ENCODE peak calls at places on chromosomes 12 and 14, in six cellular contexts. T is myocyte, O is endothelial cell, C is NCI-H748 treated with DMSO at 0.1 percent for 48 hours, D is GM20000, R is colonic mucosa. X is an unnamed sample.

GRCh38 chr12:40310201-40310600 is 85.4 kb downstream of the LRRK2 start:
- DNase-seq in T (no peak), O (no peak), C (no peak), D (no peak), R (no peak), X (no peak)

GRCh38 chr14:98259881-98260280 is 1012.1 kb downstream of the BCL11B start:
- DNase-seq in T (no peak), O (no peak), C (no peak), D (no peak), R (no peak), X (no peak)

GRCh38 chr12:48183876-48184548 is 568 bp downstream of the CCDC184 start:
- DNase-seq in T (no peak), O (peak), C (no peak), D (no peak), R (no peak), X (no peak)

GRCh38 chr12:47189753-47190152 is 110.0 kb upstream of the AMIGO2 start:
- DNase-seq in T (no peak), O (no peak), C (no peak), D (no peak), R (no peak), X (no peak)

GRCh38 chr12:56645717-56646446 is at the start of gene ATP5F1B:
- DNase-seq in T (peak), O (peak), C (peak), D (peak), R (peak), X (peak)

GRCh38 chr12:12513416-12514006 is 49.2 kb downstream of the DUSP16 start:
- DNase-seq in T (no peak), O (no peak), C (no peak), D (no peak), R (no peak), X (no peak)

GRCh38 chr14:61498811-61499210 is 177.4 kb downstream of the PRKCH start:
- DNase-seq in T (peak), O (no peak), C (no peak), D (no peak), R (no peak), X (no peak)

GRCh38 chr14:20683896-20684661 is at the start of gene RNASE4:
- DNase-seq in T (peak), O (peak), C (peak), D (peak), R (peak), X (peak)

GRCh38 chr14:77026930-77027537 is 1.5 kb downstream of the IRF2BPL start:
- DNase-seq in T (peak), O (peak), C (no peak), D (peak), R (no peak), X (peak)

GRCh38 chr12:39795481-39795880 is 175.9 kb upstream of the ABCD2 start:
- DNase-seq in T (no peak), O (no peak), C (no peak), D (no peak), R (no peak), X (no peak)

GRCh38 chr12:94147991-94148840 is at the start of gene PLXNC1:
- DNase-seq in T (no peak), O (peak), C (peak), D (peak), R (peak), X (peak)